ENCODE peak calls at places on chromosomes 5 and 9, in four cellular contexts. J is K562, V is GM12878, N is SK-N-SH. O is an unnamed sample.

GRCh38 chr5:108379722-108380530 is 2.0 kb downstream of the FBXL17 start:
- DNase-seq in J (no peak), V (no peak), N (no peak), O (peak; percentile 31)

GRCh38 chr9:94950733-94951590 is 224.5 kb downstream of the AOPEP start:
- DNase-seq in J (no peak), V (no peak), N (no peak), O (peak; percentile 20)

GRCh38 chr9:11618241-11618805 is 1005.5 kb upstream of the PTPRD start:
- DNase-seq in J (no peak), V (no peak), N (peak; percentile 21), O (no peak)

GRCh38 chr5:96377597-96377996 is 55.5 kb downstream of the PCSK1 start:
- DNase-seq in J (no peak), V (no peak), N (no peak), O (no peak)

GRCh38 chr5:152427691-152428090 is 22.6 kb upstream of the NMUR2 start:
- DNase-seq in J (no peak), V (no peak), N (no peak), O (no peak)

GRCh38 chr9:85717220-85717619 is 24.5 kb downstream of the AGTPBP1 start:
- DNase-seq in J (no peak), V (no peak), N (no peak), O (no peak)

GRCh38 chr5:174459071-174459702 is 265.2 kb upstream of the MSX2 start:
- DNase-seq in J (no peak), V (no peak), N (no peak), O (no peak)

GRCh38 chr5:72013741-72014703 is 93.3 kb upstream of the MAP1B start:
- DNase-seq in J (no peak), V (no peak), N (no peak), O (peak; percentile 57)

GRCh38 chr9:83584995-83585394 is 37.9 kb upstream of the IDNK start:
- DNase-seq in J (no peak), V (no peak), N (no peak), O (no peak)

GRCh38 chr9:130433168-130433946 is 11.4 kb upstream of the ASS1 start:
- DNase-seq in J (no peak), V (no peak), N (peak; percentile 92), O (peak; percentile 39)

GRCh38 chr5:173035904-173036707 is 20.0 kb upstream of the CREBRF start:
- DNase-seq in J (no peak), V (peak; percentile 88), N (no peak), O (no peak)

GRCh38 chr9:23621166-23621565 is 204.9 kb downstream of the ELAVL2 start:
- DNase-seq in J (no peak), V (no peak), N (no peak), O (no peak)

GRCh38 chr5:74272831-74273545 is 367.5 kb downstream of the ENC1 start:
- DNase-seq in J (no peak), V (no peak), N (no peak), O (no peak)

GRCh38 chr9:34250721-34251120 is 71.9 kb downstream of the UBAP1 start:
- DNase-seq in J (no peak), V (no peak), N (no peak), O (no peak)

GRCh38 chr5:128681096-128681495 is 143.1 kb upstream of the FBN2 start:
- DNase-seq in J (no peak), V (no peak), N (no peak), O (no peak)

GRCh38 chr9:16266648-16267276 is 603.7 kb downstream of the BNC2 start:
- DNase-seq in J (peak; percentile 10), V (no peak), N (no peak), O (no peak)

GRCh38 chr9:1960696-1961095 is 54.5 kb upstream of the SMARCA2 start:
- DNase-seq in J (no peak), V (no peak), N (no peak), O (no peak)

GRCh38 chr5:140806834-140807775 is at the start of gene PCDHA4:
- DNase-seq in J (peak; percentile 13), V (no peak), N (peak; percentile 65), O (no peak)

GRCh38 chr5:63495225-63495624 is 467.0 kb downstream of the HTR1A start:
- DNase-seq in J (no peak), V (no peak), N (no peak), O (no peak)

GRCh38 chr5:137236266-137236665 is 262.9 kb downstream of the SPOCK1 start:
- DNase-seq in J (no peak), V (no peak), N (no peak), O (no peak)

GRCh38 chr9:72292874-72293607 is 72.0 kb downstream of the ZFAND5 start:
- DNase-seq in J (no peak), V (no peak), N (no peak), O (peak; percentile 75)

GRCh38 chr5:54868511-54869483 is 116.6 kb downstream of the ESM1 start:
- DNase-seq in J (no peak), V (no peak), N (no peak), O (no peak)

GRCh38 chr5:89756955-89757354 is 652.6 kb downstream of the CETN3 start:
- DNase-seq in J (no peak), V (no peak), N (no peak), O (no peak)

GRCh38 chr9:98993570-98993945 is 49.9 kb downstream of the COL15A1 start:
- DNase-seq in J (no peak), V (peak; percentile 53), N (no peak), O (no peak)

GRCh38 chr9:89460551-89460950 is 37.4 kb downstream of the SEMA4D start:
- DNase-seq in J (no peak), V (no peak), N (no peak), O (no peak)

GRCh38 chr5:571791-572190 is 40.3 kb upstream of the CEP72 start:
- DNase-seq in J (no peak), V (no peak), N (peak; percentile 6), O (no peak)

DNA sequence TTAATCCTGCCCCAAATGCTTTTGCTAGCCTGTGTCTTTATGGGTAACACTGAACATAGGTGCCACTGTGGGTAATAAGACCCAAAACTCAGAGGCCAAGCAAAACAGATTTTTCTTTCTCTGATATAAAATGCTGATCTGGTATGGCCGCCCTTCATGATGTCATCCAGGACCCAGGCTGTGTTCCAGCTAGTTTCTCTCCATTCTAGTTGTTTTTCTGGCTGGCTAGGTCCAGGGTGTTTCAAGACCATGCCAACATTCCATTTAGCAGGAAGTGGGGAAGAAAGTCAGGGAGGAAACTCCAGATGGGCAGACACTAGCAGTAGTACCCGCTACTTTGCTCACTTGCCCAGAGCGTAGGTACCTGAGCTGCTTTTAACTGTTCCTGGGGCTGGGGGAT is 183.9 kb upstream of the OTULINL start:
- DNase-seq in J (no peak), V (no peak), N (no peak), O (peak; percentile 82)
- TF ChIP-seq RCOR1 in J (no peak), V (no peak), N (no peak), O (no peak)

GRCh38 chr5:34900660-34901059 is 14.6 kb downstream of the RAD1 start:
- DNase-seq in J (no peak), V (no peak), N (no peak), O (no peak)

GRCh38 chr5:34903260-34903659 is 12.0 kb downstream of the RAD1 start:
- DNase-seq in J (no peak), V (no peak), N (no peak), O (no peak)

GRCh38 chr5:34905564-34905963 is 9.7 kb downstream of the RAD1 start:
- DNase-seq in J (peak; percentile 34), V (no peak), N (peak; percentile 8), O (no peak)
- TF ChIP-seq CTCF in J (peak; percentile 73), V (no peak), N (peak; percentile 71), O (peak; percentile 45)

DNA sequence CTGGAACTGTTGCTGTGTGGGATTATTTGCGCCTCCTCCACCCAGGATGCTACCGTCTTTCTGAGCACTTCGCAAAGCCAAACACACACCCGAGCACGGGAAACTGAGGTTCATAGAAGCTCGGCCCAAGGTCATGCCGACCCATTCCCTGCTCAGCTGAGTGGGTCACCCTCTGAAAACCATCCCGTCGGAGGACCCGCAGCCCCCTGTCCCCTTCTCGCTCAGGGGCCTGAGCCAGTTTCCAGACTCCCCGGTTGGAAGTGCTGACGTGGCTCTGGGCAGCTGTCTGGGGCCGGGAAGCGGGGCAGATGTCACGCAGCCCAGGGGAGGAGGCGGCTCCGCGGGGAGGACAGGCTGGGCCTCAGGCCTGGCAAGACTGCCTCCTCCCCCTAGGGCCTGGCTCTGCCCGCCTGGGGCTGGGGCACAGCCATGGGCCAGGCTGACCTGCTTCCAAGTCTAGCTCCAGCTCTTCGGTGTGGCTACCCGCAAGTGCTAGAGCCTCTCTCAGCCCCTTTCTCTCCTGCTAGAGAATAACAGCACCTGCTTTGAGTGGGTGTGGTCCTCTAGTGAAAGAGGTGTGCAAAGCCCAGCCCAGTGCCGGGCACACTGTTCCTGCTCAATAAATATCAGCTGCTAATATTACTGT is 9.9 kb upstream of the CXXC5 start:
- DNase-seq in J (peak; percentile 58), V (no peak), N (peak; percentile 89), O (peak; percentile 66)
- H3K36me3 ChIP-seq in J (peaks cover 5% of the 10 kb centered on the region), V (no peaks in the 10 kb centered on the region), N (no peaks in the 10 kb centered on the region), O (no peaks in the 10 kb centered on the region)

GRCh38 chr9:123267481-123268239 is 726 bp downstream of the STRBP start:
- DNase-seq in J (peak; percentile 35), V (no peak), N (peak; percentile 61), O (no peak)
- TF ChIP-seq RCOR1 in J (no peak), V (no peak), N (no peak), O (no peak)

GRCh38 chr9:137035507-137035834 is 3.6 kb upstream of the FUT7 start:
- DNase-seq in J (no peak), V (no peak), N (no peak), O (no peak)
- TF ChIP-seq CTCF in J (no peak), V (no peak), N (no peak), O (no peak)

O was measured in IMR-90.